ENCODE peak calls at places on chromosomes 12 and 14, in eight cellular contexts. One of them, this sample, is unnamed.

GRCh38 chr12:99505805-99506204 is 141.7 kb upstream of the GARIN6 start:
- DNase-seq in CD4-positive, CD25-positive, alpha-beta regulatory T cell: no peak
- DNase-seq in IMR-90: no peak
- DNase-seq in psoas muscle: no peak
- DNase-seq in HCT116: no peak
- DNase-seq in lower lobe of right lung: no peak
- DNase-seq in brain microvascular endothelial cell: no peak
- DNase-seq in left lung: no peak
- DNase-seq in this sample: no peak

GRCh38 chr12:54604436-54604835 is 16.0 kb upstream of the PPP1R1A start:
- DNase-seq in IMR-90: no peak
- DNase-seq in psoas muscle: no peak
- DNase-seq in left lung: no peak
- DNase-seq in CD4-positive, CD25-positive, alpha-beta regulatory T cell: no peak
- DNase-seq in lower lobe of right lung: no peak
- DNase-seq in HCT116: no peak
- DNase-seq in brain microvascular endothelial cell: no peak
- DNase-seq in this sample: no peak

GRCh38 chr14:87745507-87746118 is 247.4 kb downstream of the GALC start:
- DNase-seq in IMR-90: peak
- DNase-seq in HCT116: peak
- DNase-seq in CD4-positive, CD25-positive, alpha-beta regulatory T cell: no peak
- DNase-seq in lower lobe of right lung: no peak
- DNase-seq in psoas muscle: no peak
- DNase-seq in left lung: no peak
- DNase-seq in brain microvascular endothelial cell: peak
- DNase-seq in this sample: no peak

GRCh38 chr14:99271951-99272668 is at the start of gene BCL11B:
- DNase-seq in CD4-positive, CD25-positive, alpha-beta regulatory T cell: peak
- DNase-seq in lower lobe of right lung: peak
- DNase-seq in HCT116: peak
- DNase-seq in left lung: peak
- DNase-seq in psoas muscle: peak
- DNase-seq in brain microvascular endothelial cell: peak
- DNase-seq in IMR-90: peak
- DNase-seq in this sample: peak

GRCh38 chr14:93891756-93892504 is 35.2 kb upstream of the FAM181A start:
- DNase-seq in left lung: no peak
- DNase-seq in brain microvascular endothelial cell: no peak
- DNase-seq in CD4-positive, CD25-positive, alpha-beta regulatory T cell: no peak
- DNase-seq in lower lobe of right lung: no peak
- DNase-seq in IMR-90: no peak
- DNase-seq in psoas muscle: no peak
- DNase-seq in HCT116: no peak
- DNase-seq in this sample: no peak

GRCh38 chr12:52193991-52194390 is 2.2 kb upstream of the KRT80 start:
- DNase-seq in left lung: no peak
- DNase-seq in IMR-90: no peak
- DNase-seq in HCT116: no peak
- DNase-seq in CD4-positive, CD25-positive, alpha-beta regulatory T cell: no peak
- DNase-seq in lower lobe of right lung: no peak
- DNase-seq in brain microvascular endothelial cell: no peak
- DNase-seq in psoas muscle: no peak
- DNase-seq in this sample: peak

GRCh38 chr12:50013361-50014147 is 11.7 kb downstream of the RACGAP1 start:
- DNase-seq in CD4-positive, CD25-positive, alpha-beta regulatory T cell: peak
- DNase-seq in HCT116: no peak
- DNase-seq in left lung: no peak
- DNase-seq in IMR-90: no peak
- DNase-seq in brain microvascular endothelial cell: no peak
- DNase-seq in lower lobe of right lung: no peak
- DNase-seq in psoas muscle: no peak
- DNase-seq in this sample: no peak

GRCh38 chr12:51281202-51281924 is 11.1 kb upstream of the SMAGP start:
- DNase-seq in brain microvascular endothelial cell: peak
- DNase-seq in lower lobe of right lung: no peak
- DNase-seq in IMR-90: peak
- DNase-seq in CD4-positive, CD25-positive, alpha-beta regulatory T cell: no peak
- DNase-seq in HCT116: no peak
- DNase-seq in left lung: no peak
- DNase-seq in psoas muscle: no peak
- DNase-seq in this sample: no peak

GRCh38 chr14:101235042-101235871 is 326.0 kb upstream of the DIO3 start:
- DNase-seq in left lung: peak
- DNase-seq in CD4-positive, CD25-positive, alpha-beta regulatory T cell: no peak
- DNase-seq in psoas muscle: peak
- DNase-seq in HCT116: peak
- DNase-seq in lower lobe of right lung: peak
- DNase-seq in IMR-90: peak
- DNase-seq in brain microvascular endothelial cell: peak
- DNase-seq in this sample: peak

GRCh38 chr14:55599250-55599879 is 19.4 kb downstream of the KTN1 start:
- DNase-seq in CD4-positive, CD25-positive, alpha-beta regulatory T cell: no peak
- DNase-seq in left lung: peak
- DNase-seq in HCT116: peak
- DNase-seq in brain microvascular endothelial cell: no peak
- DNase-seq in IMR-90: no peak
- DNase-seq in lower lobe of right lung: peak
- DNase-seq in psoas muscle: peak
- DNase-seq in this sample: peak

GRCh38 chr12:58588771-58589170 is 331.5 kb downstream of the LRIG3 start:
- DNase-seq in left lung: no peak
- DNase-seq in CD4-positive, CD25-positive, alpha-beta regulatory T cell: no peak
- DNase-seq in HCT116: no peak
- DNase-seq in lower lobe of right lung: no peak
- DNase-seq in psoas muscle: no peak
- DNase-seq in brain microvascular endothelial cell: no peak
- DNase-seq in IMR-90: peak
- DNase-seq in this sample: no peak

GRCh38 chr12:54840293-54840692 is 14.0 kb upstream of the MUCL1 start:
- DNase-seq in psoas muscle: no peak
- DNase-seq in left lung: no peak
- DNase-seq in CD4-positive, CD25-positive, alpha-beta regulatory T cell: no peak
- DNase-seq in brain microvascular endothelial cell: no peak
- DNase-seq in IMR-90: no peak
- DNase-seq in HCT116: no peak
- DNase-seq in lower lobe of right lung: no peak
- DNase-seq in this sample: no peak

GRCh38 chr12:92032101-92032500 is 113.5 kb downstream of the BTG1 start:
- DNase-seq in HCT116: no peak
- DNase-seq in left lung: no peak
- DNase-seq in IMR-90: no peak
- DNase-seq in CD4-positive, CD25-positive, alpha-beta regulatory T cell: no peak
- DNase-seq in psoas muscle: no peak
- DNase-seq in brain microvascular endothelial cell: no peak
- DNase-seq in lower lobe of right lung: no peak
- DNase-seq in this sample: no peak

DNA sequence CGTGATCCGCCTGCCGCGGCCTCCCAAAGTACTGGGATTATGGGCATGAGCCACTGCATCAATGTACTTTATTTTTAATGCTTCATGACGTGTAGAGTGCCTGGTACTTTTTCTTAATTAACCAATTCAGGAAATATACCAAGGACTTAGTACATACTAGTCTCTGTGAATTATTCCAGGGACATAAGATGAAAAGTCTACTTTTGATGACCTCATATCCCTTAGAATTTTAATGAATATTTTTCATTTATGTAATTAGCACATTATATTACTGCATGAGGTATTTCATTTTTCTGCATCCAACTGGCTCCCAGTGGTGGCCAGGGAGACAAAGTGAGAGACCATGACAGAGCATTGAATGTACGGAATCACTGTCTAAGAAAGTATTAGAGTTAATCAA is 577.7 kb upstream of the NOVA1 start:
- DNase-seq in CD4-positive, CD25-positive, alpha-beta regulatory T cell: no peak
- DNase-seq in HCT116: no peak
- DNase-seq in left lung: no peak
- DNase-seq in psoas muscle: no peak
- DNase-seq in IMR-90: no peak
- DNase-seq in lower lobe of right lung: no peak
- DNase-seq in brain microvascular endothelial cell: no peak
- DNase-seq in this sample: no peak
- H3K4me3 ChIP-seq in CD4-positive, CD25-positive, alpha-beta regulatory T cell: no peak
- H3K4me3 ChIP-seq in HCT116: no peak
- H3K4me3 ChIP-seq in left lung: no peak
- H3K4me3 ChIP-seq in psoas muscle: no peak
- H3K4me3 ChIP-seq in IMR-90: no peak
- H3K4me3 ChIP-seq in lower lobe of right lung: no peak
- H3K4me3 ChIP-seq in brain microvascular endothelial cell: no peak
- H3K4me3 ChIP-seq in this sample: no peak

DNA sequence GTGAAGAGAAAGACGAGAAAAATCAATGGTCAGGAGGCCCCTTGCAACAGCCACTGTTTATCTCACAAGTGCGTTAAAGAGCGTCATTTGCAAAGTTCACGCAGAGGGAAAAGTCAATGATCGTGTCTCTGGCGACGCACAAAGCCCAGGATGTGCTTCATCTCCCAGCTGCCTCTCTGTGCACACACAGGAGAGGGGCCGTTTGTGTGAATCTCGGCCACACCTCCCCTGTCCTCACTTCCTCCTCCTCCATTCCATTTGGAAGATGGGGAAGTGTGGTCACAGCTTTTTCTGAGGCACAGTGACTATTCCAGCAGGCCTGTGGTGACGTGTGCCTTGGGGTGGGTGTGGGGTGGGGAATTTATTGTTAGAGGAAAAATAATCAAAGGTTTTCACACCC is 90.4 kb downstream of the RBM19 start:
- DNase-seq in IMR-90: peak
- DNase-seq in brain microvascular endothelial cell: peak
- DNase-seq in CD4-positive, CD25-positive, alpha-beta regulatory T cell: no peak
- DNase-seq in psoas muscle: no peak
- DNase-seq in HCT116: no peak
- DNase-seq in left lung: no peak
- DNase-seq in lower lobe of right lung: no peak
- DNase-seq in this sample: no peak
- H3K27ac ChIP-seq in IMR-90: peak
- H3K27ac ChIP-seq in brain microvascular endothelial cell: peak
- H3K27ac ChIP-seq in CD4-positive, CD25-positive, alpha-beta regulatory T cell: no peak
- H3K27ac ChIP-seq in psoas muscle: no peak
- H3K27ac ChIP-seq in HCT116: no peak
- H3K27ac ChIP-seq in left lung: no peak
- H3K27ac ChIP-seq in lower lobe of right lung: no peak
- H3K27ac ChIP-seq in this sample: no peak

GRCh38 chr14:24307156-24307574 is 612 bp downstream of the CIDEB start:
- DNase-seq in psoas muscle: no peak
- DNase-seq in brain microvascular endothelial cell: no peak
- DNase-seq in CD4-positive, CD25-positive, alpha-beta regulatory T cell: no peak
- DNase-seq in HCT116: no peak
- DNase-seq in IMR-90: no peak
- DNase-seq in left lung: no peak
- DNase-seq in lower lobe of right lung: no peak
- DNase-seq in this sample: no peak

GRCh38 chr14:24307575-24308341 is at the start of gene CIDEB:
- DNase-seq in IMR-90: peak
- DNase-seq in CD4-positive, CD25-positive, alpha-beta regulatory T cell: peak
- DNase-seq in HCT116: no peak
- DNase-seq in psoas muscle: peak
- DNase-seq in left lung: no peak
- DNase-seq in brain microvascular endothelial cell: peak
- DNase-seq in lower lobe of right lung: peak
- DNase-seq in this sample: peak

GRCh38 chr14:24310387-24310665 is 386 bp downstream of the LTB4R2 start:
- DNase-seq in CD4-positive, CD25-positive, alpha-beta regulatory T cell: no peak
- DNase-seq in left lung: no peak
- DNase-seq in lower lobe of right lung: no peak
- DNase-seq in brain microvascular endothelial cell: no peak
- DNase-seq in psoas muscle: no peak
- DNase-seq in IMR-90: no peak
- DNase-seq in HCT116: no peak
- DNase-seq in this sample: no peak

GRCh38 chr14:24309538-24310386 is at the start of gene LTB4R2:
- DNase-seq in lower lobe of right lung: peak
- DNase-seq in psoas muscle: no peak
- DNase-seq in left lung: no peak
- DNase-seq in IMR-90: no peak
- DNase-seq in CD4-positive, CD25-positive, alpha-beta regulatory T cell: no peak
- DNase-seq in HCT116: no peak
- DNase-seq in brain microvascular endothelial cell: no peak
- DNase-seq in this sample: no peak

GRCh38 chr14:24308342-24309124 is 756 bp upstream of the CIDEB start:
- DNase-seq in CD4-positive, CD25-positive, alpha-beta regulatory T cell: no peak
- DNase-seq in lower lobe of right lung: peak
- DNase-seq in left lung: no peak
- DNase-seq in IMR-90: no peak
- DNase-seq in psoas muscle: no peak
- DNase-seq in brain microvascular endothelial cell: no peak
- DNase-seq in HCT116: no peak
- DNase-seq in this sample: no peak
- H3K4me3 ChIP-seq in CD4-positive, CD25-positive, alpha-beta regulatory T cell: no peak
- H3K4me3 ChIP-seq in lower lobe of right lung: no peak
- H3K4me3 ChIP-seq in left lung: no peak
- H3K4me3 ChIP-seq in IMR-90: no peak
- H3K4me3 ChIP-seq in psoas muscle: no peak
- H3K4me3 ChIP-seq in brain microvascular endothelial cell: no peak
- H3K4me3 ChIP-seq in HCT116: no peak
- H3K4me3 ChIP-seq in this sample: no peak

DNA sequence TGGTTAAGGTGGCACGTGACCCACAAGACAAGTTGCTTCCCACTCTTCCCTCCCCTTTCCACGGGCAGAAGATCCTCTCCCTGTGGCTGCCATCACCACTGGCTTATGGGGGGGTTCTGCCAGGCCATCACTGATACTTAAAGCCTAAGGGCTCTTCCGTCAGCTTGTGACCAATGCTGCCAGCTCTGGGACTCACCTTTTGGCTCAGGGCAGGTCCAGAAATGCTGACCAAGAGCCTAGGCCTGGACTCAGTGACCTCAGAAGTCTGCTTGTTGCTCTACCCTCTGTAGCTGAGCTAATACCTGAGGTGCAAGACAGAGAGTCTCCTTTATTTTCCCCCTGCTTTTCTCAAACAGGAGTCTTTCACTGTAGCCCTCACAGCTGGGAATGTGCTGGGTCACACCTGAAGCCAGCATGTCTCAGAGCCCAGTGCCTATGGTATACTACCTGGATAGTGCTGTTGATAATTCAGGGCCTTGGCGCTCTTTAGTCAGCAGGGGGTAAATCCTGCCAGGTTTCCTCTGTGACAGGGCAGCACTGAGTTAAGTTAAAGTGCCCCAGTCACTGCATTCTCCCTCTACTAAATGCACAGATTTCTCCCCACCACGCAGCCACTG is 19.7 kb downstream of the FGD4 start:
- DNase-seq in lower lobe of right lung: no peak
- DNase-seq in HCT116: no peak
- DNase-seq in IMR-90: no peak
- DNase-seq in CD4-positive, CD25-positive, alpha-beta regulatory T cell: no peak
- DNase-seq in psoas muscle: no peak
- DNase-seq in left lung: no peak
- DNase-seq in brain microvascular endothelial cell: no peak
- DNase-seq in this sample: no peak
- H3K27ac ChIP-seq in lower lobe of right lung: no peak
- H3K27ac ChIP-seq in HCT116: no peak
- H3K27ac ChIP-seq in IMR-90: no peak
- H3K27ac ChIP-seq in CD4-positive, CD25-positive, alpha-beta regulatory T cell: no peak
- H3K27ac ChIP-seq in psoas muscle: no peak
- H3K27ac ChIP-seq in left lung: no peak
- H3K27ac ChIP-seq in brain microvascular endothelial cell: no peak
- H3K27ac ChIP-seq in this sample: no peak

This sample was measured in right cardiac atrium.